ENCODE peak calls at places on chromosomes 6 and 20, in five cellular contexts. A, E, N, M and H are unnamed samples.

GRCh38 chr20:51319522-51319921 is 223.0 kb downstream of the NFATC2 start:
- DNase-seq in N (no peak), A (no peak), E (no peak), M (no peak), H (no peak)

GRCh38 chr6:5399391-5399790 is 138.1 kb downstream of the FARS2 start:
- DNase-seq in A (no peak), M (no peak), N (no peak), E (no peak), H (no peak)

GRCh38 chr6:91278416-91278815 is 691.5 kb upstream of the MAP3K7 start:
- DNase-seq in N (peak; percentile 26), A (no peak), M (no peak), E (no peak), H (no peak)

GRCh38 chr6:43012364-43012763 is 1.4 kb downstream of the MEA1 start:
- DNase-seq in A (no peak), E (no peak), M (no peak), N (no peak), H (no peak)

GRCh38 chr20:46279104-46279503 is 29.2 kb downstream of the CDH22 start:
- DNase-seq in N (no peak), A (no peak), E (no peak), M (no peak), H (no peak)

GRCh38 chr6:160804639-160805038 is 102.6 kb downstream of the PLG start:
- DNase-seq in E (no peak), A (no peak), M (no peak), N (no peak), H (no peak)

GRCh38 chr6:13769034-13769654 is 45.2 kb downstream of the MCUR1 start:
- DNase-seq in N (no peak), A (no peak), M (no peak), E (no peak), H (no peak)

GRCh38 chr6:6684365-6684833 is 95.9 kb downstream of the LY86 start:
- DNase-seq in E (no peak), A (no peak), M (no peak), N (no peak), H (no peak)

GRCh38 chr6:168517742-168518347 is 76.9 kb downstream of the SMOC2 start:
- DNase-seq in E (no peak), M (no peak), A (no peak), N (no peak), H (no peak)

GRCh38 chr6:3467996-3468395 is 11.1 kb upstream of the SLC22A23 start:
- DNase-seq in M (no peak), E (no peak), A (no peak), N (no peak), H (no peak)

GRCh38 chr20:4439461-4439860 is 282.2 kb upstream of the PRND start:
- DNase-seq in E (no peak), M (no peak), A (no peak), N (no peak), H (no peak)

GRCh38 chr6:163190786-163191185 is 223.7 kb upstream of the QKI start:
- DNase-seq in A (no peak), E (no peak), N (no peak), M (no peak), H (no peak)

GRCh38 chr20:59628171-59628570 is 23.8 kb downstream of the PHACTR3 start:
- DNase-seq in N (no peak), M (no peak), A (no peak), E (no peak), H (no peak)

GRCh38 chr20:31869942-31870702 is at the start of the genes DUSP15 and TTLL9:
- DNase-seq in E (no peak), M (peak; percentile 77), N (no peak), A (no peak), H (no peak)

GRCh38 chr20:10626896-10627295 is 46.9 kb downstream of the JAG1 start:
- DNase-seq in N (peak; percentile 87), E (no peak), A (no peak), M (no peak), H (peak; percentile 64)

GRCh38 chr20:10619427-10619826 is 54.4 kb downstream of the JAG1 start:
- DNase-seq in A (peak; percentile 91), N (peak; percentile 93), E (no peak), M (no peak), H (peak; percentile 96)

GRCh38 chr20:10625641-10626040 is 48.2 kb downstream of the JAG1 start:
- DNase-seq in M (no peak), N (peak; percentile 60), E (no peak), A (peak; percentile 71), H (no peak)

GRCh38 chr20:10621159-10621558 is 52.6 kb downstream of the JAG1 start:
- DNase-seq in A (no peak), N (no peak), E (no peak), M (no peak), H (no peak)

DNA sequence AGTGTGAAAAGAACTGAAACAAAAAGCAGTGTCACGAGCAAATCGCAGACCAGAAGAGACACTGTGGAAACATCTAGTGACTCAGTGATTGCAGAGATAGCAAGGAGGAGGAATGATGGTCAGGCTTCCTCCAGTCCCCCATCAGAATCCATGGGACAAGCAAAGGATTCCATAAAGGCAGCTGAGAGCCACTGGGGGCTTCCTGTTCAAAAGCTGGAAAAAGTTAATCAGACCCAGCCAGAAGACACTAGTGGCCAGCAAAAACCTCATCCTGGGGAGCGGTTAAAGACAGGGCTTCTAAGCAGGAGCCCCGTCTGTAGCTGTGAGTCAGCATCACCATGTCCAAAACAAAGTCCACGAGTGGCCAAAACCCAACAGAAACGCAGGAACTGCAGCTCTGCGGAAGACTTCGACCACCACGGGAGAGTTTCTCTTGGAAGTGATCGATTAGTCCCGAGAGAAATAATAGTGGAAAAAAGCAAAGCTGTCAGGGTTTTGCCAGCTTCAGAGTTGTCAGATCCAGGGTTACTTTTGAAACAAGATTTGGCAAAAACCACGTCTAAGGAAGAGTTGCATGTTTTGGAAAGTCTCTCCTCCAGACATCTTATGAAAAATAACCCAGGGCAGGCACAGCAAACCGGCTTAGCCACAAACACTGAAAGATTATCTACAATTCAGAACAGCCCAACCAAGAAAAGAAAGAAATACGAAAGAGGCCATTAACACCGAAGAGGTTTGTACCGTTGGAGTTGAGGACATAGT is 51.0 kb downstream of the JAG1 start:
- DNase-seq in A (no peak), M (peak; percentile 79), E (no peak), N (no peak), H (peak; percentile 95)
- TF ChIP-seq CTCF in A (no peak), M (no peak), E (no peak), N (no peak), H (peak; percentile 13)

GRCh38 chr6:27811383-27811782 is 100.8 kb downstream of the OR2B2 start:
- DNase-seq in A (no peak), N (no peak), E (no peak), M (no peak), H (no peak)

GRCh38 chr6:27810768-27811298 is 101.4 kb downstream of the OR2B2 start:
- DNase-seq in E (no peak), N (peak; percentile 9), A (no peak), M (no peak), H (no peak)

GRCh38 chr6:27809939-27810767 is 102.0 kb downstream of the OR2B2 start:
- DNase-seq in N (peak; percentile 97), A (peak; percentile 92), E (peak; percentile 93), M (peak; percentile 86), H (peak; percentile 99)

GRCh38 chr6:27812805-27813626 is 99.2 kb downstream of the OR2B2 start:
- DNase-seq in N (no peak), M (no peak), E (no peak), A (no peak), H (no peak)

DNA sequence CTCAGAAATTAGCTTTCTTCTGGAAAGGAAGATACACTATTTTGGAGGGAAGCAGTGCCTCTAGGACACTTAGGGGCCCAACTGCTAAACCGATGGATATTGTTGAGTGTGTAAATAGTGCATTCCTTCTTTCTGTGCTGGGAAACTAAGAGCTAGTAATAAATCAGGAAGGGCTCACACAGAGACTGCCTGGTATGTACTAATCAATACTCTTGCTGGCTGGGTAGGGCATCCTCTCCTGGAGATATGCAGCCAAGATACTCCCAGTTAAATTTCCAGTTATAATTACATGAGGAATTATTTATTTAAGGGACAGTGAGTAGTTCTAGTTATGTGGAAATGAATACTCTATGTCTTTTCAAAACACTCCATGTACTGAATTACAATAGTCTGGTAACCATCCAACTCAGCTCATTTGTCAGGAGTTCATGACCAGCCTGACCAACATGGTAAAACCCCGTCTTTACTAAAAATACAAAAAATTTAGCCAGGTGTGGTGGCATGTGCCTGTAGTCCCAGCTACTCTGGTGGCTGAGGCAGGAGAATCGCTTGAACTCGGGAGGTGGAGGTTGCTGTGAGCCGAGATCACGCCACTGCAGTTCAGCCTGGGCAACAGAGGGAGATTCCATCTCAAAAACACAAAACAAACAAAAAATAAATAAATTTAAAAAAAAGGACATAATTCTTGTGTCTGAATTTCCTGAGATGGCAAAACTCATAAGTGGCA is 100.0 kb downstream of the OR2B2 start:
- DNase-seq in A (no peak), M (no peak), N (no peak), E (no peak), H (no peak)
- H3K4me3 ChIP-seq in A (no peak overlapping the region), M (no peak overlapping the region), N (no peak overlapping the region), E (no peak overlapping the region), H (no peak overlapping the region)

DNA sequence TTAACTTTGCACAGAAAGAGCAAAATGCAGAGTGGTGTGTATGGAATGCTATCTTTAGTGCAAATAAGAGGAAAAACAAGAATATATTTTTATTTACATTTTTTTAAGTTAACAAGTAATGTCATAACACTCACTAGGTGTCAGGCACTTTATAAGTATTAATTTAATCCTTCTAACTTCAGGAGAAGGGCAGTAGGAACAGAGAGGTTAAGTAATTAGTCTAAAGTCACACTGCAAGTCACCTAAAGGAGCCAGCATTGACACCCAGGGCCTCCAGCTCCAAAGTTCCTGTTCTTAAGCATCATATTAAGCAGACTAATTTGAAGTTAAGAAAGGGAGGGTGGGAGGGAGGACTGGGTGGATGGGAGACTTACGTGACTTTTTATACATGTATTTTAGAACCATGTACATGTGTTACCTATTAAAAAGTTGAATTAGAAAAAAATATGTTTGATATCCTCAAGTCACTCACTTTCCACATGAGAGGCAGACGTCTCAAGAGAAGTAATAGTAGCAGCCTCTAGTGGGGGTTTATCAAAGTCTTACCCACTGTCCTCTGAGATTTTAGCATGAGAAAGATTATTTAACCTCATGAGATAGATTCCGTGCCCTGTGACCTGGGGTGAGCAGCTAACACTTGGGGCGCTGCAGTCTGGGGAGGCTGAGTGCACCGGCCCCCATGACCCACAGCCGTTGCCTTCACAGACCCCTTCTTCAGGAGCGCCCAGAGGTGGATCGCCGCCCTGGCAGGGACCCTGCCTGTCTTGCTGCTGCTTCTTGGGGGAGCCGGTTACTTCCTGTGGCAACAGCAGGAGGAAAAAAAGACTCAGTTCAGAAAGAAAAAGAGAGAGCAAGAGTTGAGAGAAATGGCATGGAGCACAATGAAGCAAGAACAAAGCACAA is 7.0 kb downstream of the BTN3A1 start:
- DNase-seq in A (no peak), M (no peak), E (no peak), N (no peak), H (no peak)
- TF ChIP-seq CTCF in A (no peak), M (no peak), E (no peak), N (no peak), H (no peak)

DNA sequence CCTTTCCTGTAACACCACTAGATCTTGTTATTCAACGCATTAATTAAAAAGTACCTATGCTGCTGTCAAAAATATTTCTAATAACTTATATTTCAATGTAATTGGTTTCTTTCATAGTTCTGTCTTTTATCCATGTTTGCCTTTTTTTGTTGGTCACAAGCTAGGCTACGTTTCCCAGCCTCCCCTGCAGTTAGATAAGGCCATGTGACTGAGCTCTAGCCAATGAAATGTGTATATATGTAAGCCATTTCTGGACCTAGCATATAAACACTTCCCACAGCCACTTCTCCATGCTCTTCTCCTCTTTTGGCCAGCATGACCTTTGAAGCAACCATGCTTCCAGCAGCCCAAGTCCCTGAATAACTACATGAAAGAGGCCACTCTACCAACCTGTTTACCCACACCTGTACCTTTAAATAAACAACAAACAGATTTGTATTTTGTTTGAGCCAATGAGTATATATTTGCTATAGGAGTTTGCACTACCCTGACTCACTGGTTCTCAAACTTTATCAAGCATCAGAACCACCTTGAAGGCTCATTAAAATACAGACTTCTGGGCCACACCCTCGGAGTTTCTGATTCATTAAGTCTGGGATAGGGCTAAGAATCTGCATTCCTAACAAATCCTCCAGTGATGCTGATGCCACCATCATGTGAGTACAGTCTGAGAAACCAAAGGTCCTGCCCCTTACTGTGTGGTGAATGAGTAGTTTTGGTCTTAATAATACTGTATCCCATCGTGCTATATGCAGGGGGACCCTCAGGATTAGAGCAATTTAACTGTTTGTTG is 45.6 kb upstream of the BEND6 start:
- DNase-seq in E (no peak), M (no peak), N (peak; percentile 41), A (no peak), H (no peak)
- H3K4me3 ChIP-seq in E (no peak overlapping the region), M (no peak overlapping the region), N (no peak overlapping the region), A (no peak overlapping the region), H (no peak overlapping the region)